ENCODE peak calls at places on chromosome 6, in nine cellular contexts. S is CD8-positive, alpha-beta T cell; O is uterus; P is cardiac muscle cell; V is DND-41; H is ovary; M is mucosa of descending colon; X is OCI-LY7; Q is right lobe of liver. W is an unnamed sample.

GRCh38 chr6:24918641-24919403 is 16.9 kb downstream of the RIPOR2 start:
- DNase-seq in Q (no peak), M (no peak), V (peak; percentile 67), S (no peak), P (no peak), X (peak; percentile 65), H (no peak), O (no peak), W (no peak)

GRCh38 chr6:141169419-141169818 is 963.3 kb upstream of the GJE1 start:
- DNase-seq in O (no peak), V (no peak), M (no peak), P (peak; percentile 66), H (no peak), X (no peak), Q (no peak), S (no peak), W (no peak)

GRCh38 chr6:125111219-125111983 is 42.2 kb upstream of the TPD52L1 start:
- DNase-seq in O (no peak), V (no peak), H (no peak), S (no peak), X (no peak), M (no peak), P (peak; percentile 5), Q (no peak), W (no peak)

GRCh38 chr6:160974304-160974771 is 17.2 kb upstream of the MAP3K4 start:
- DNase-seq in V (no peak), Q (no peak), H (peak; percentile 85), S (no peak), P (peak; percentile 95), O (peak; percentile 93), X (no peak), M (no peak), W (no peak)

GRCh38 chr6:37624606-37625574 is 72.8 kb downstream of the MDGA1 start:
- DNase-seq in H (peak; percentile 62), X (no peak), S (no peak), P (peak; percentile 53), M (peak; percentile 92), O (no peak), Q (peak; percentile 77), V (no peak), W (peak; percentile 53)

GRCh38 chr6:71410164-71410566 is 121.6 kb downstream of the OGFRL1 start:
- DNase-seq in S (no peak), X (peak; percentile 45), M (no peak), Q (no peak), P (no peak), O (no peak), V (no peak), H (no peak), W (no peak)

GRCh38 chr6:166588691-166589333 is 2.3 kb upstream of the RAMACL start:
- DNase-seq in S (no peak), V (no peak), H (no peak), X (peak; percentile 42), Q (no peak), O (no peak), P (peak; percentile 81), M (no peak), W (no peak)

GRCh38 chr6:27374824-27375612 is 13.5 kb upstream of the ZNF391 start:
- DNase-seq in O (peak; percentile 71), M (peak; percentile 86), X (no peak), S (peak; percentile 43), V (no peak), Q (peak; percentile 33), P (peak; percentile 80), H (peak; percentile 81), W (peak; percentile 86)

GRCh38 chr6:131844243-131844841 is 36.5 kb downstream of the ENPP1 start:
- DNase-seq in S (no peak), O (no peak), P (peak; percentile 23), Q (no peak), M (no peak), H (no peak), X (no peak), V (no peak), W (no peak)

GRCh38 chr6:20365456-20365855 is 36.2 kb upstream of the E2F3 start:
- DNase-seq in X (no peak), V (no peak), P (no peak), M (no peak), O (no peak), Q (no peak), H (no peak), S (no peak), W (no peak)

GRCh38 chr6:134168580-134169223 is 116.3 kb upstream of the SLC2A12 start:
- DNase-seq in X (no peak), S (no peak), Q (no peak), P (peak; percentile 56), O (no peak), M (no peak), V (no peak), H (no peak), W (no peak)

GRCh38 chr6:105711216-105711615 is 308.3 kb upstream of the PREP start:
- DNase-seq in Q (no peak), H (no peak), O (no peak), X (no peak), V (no peak), M (no peak), S (no peak), P (no peak), W (no peak)

DNA sequence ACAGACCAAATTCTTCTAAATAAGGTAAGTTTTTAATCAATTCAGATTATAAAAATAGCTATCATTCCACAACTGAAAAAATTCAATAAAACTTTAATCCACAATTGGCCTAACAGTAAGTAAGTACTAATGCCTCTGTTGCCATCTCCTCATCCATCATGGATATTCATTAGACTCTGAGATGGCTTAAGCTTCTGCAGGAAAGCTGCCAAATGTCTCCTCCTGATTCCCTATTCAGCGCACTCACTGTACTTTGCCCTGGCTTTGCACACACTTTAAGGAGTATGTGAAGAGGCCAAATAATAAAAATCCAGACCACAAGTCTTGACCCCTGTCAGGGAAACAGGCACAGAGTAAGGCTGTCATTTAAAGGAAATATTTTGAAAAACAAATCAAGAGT is 23.6 kb downstream of the PGM3 start:
- DNase-seq in P (no peak), S (no peak), H (no peak), X (no peak), Q (no peak), O (no peak), V (no peak), M (no peak), W (no peak)
- H3K9me3 ChIP-seq in P (no peaks in the 10 kb centered on the region), S (no peaks in the 10 kb centered on the region), H (no peaks in the 10 kb centered on the region), X (no peaks in the 10 kb centered on the region), Q (no peaks in the 10 kb centered on the region), O (no peaks in the 10 kb centered on the region), V (no peaks in the 10 kb centered on the region), M (no peaks in the 10 kb centered on the region), W (no peaks in the 10 kb centered on the region)

GRCh38 chr6:152147269-152147668 is 339.8 kb downstream of the ESR1 start:
- DNase-seq in M (no peak), O (no peak), H (no peak), V (no peak), Q (no peak), P (no peak), S (no peak), X (no peak), W (no peak)

GRCh38 chr6:152148412-152148811 is 340.9 kb downstream of the ESR1 start:
- DNase-seq in H (no peak), M (no peak), S (no peak), Q (no peak), O (no peak), X (no peak), V (no peak), P (no peak), W (no peak)

GRCh38 chr6:152150196-152150595 is 342.7 kb downstream of the ESR1 start:
- DNase-seq in X (no peak), Q (no peak), S (no peak), M (no peak), H (no peak), V (no peak), O (no peak), P (no peak), W (no peak)

GRCh38 chr6:152143359-152143758 is 335.9 kb downstream of the ESR1 start:
- DNase-seq in H (peak; percentile 62), S (no peak), Q (no peak), P (no peak), V (no peak), X (no peak), O (no peak), M (no peak), W (no peak)

DNA sequence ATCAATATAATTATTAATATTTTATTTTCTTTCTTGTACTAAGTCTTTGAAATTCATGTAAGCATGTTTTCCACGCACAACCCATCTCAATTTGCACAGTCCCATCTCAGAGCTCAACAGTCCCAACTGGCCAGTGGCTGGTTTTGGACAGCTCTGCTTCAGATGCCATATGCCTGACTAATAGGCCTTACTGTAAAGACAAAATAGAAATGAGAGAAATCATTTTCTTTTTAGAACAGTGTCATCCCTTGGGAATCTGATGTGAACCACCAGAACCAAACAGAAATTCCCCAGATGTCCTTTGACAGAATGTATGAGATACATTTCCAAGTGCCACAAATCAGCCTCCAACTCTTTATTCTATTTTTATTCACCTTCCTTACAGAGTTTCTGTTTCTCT is 338.9 kb downstream of the ESR1 start:
- DNase-seq in Q (no peak), H (no peak), O (no peak), M (no peak), X (no peak), V (no peak), S (no peak), P (peak; percentile 57), W (no peak)
- H3K36me3 ChIP-seq in Q (peaks cover 73% of the 10 kb centered on the region), H (no peaks in the 10 kb centered on the region), O (no peaks in the 10 kb centered on the region), M (no peaks in the 10 kb centered on the region), X (peaks cover 80% of the 10 kb centered on the region), V (peaks cover 33% of the 10 kb centered on the region), S (peaks cover 68% of the 10 kb centered on the region), P (peaks cover 37% of the 10 kb centered on the region), W (peaks cover 39% of the 10 kb centered on the region)

DNA sequence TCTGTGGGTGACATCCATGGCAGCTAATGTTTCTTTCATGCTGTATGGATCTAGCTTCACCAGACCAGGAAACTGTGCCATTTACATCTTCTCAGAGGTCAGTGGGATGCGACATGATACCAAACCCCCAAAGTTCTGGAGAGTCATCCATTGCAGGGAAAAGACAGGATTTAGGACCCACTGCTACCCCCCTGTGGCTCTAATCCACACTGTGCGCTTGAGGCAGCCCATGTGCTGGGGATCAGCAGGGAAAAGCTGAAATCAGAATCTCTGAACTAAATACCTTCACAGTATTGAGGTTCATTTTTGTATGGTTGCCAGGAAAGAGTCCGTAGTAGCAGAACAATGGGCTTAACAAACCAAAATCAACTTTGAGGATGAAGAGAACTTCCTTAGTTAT is 164.4 kb downstream of the TMEM242 start:
- DNase-seq in S (no peak), M (no peak), P (no peak), X (no peak), H (no peak), Q (no peak), O (no peak), V (no peak), W (no peak)
- TF ChIP-seq CTCF in S (no peak), M (no peak), P (peak; percentile 14), X (peak; percentile 24), H (no peak), Q (no peak), O (no peak), V (no peak), W (no peak)

GRCh38 chr6:119921491-119922010 is 572.0 kb upstream of the MAN1A1 start:
- DNase-seq in S (no peak), X (no peak), M (no peak), V (no peak), O (no peak), Q (no peak), P (no peak), H (no peak), W (no peak)
- H3K9me3 ChIP-seq in S (peaks cover 5% of the 10 kb centered on the region), X (peaks cover 17% of the 10 kb centered on the region), M (peaks cover 37% of the 10 kb centered on the region), V (peaks cover 23% of the 10 kb centered on the region), O (no peaks in the 10 kb centered on the region), Q (no peaks in the 10 kb centered on the region), P (no peaks in the 10 kb centered on the region), H (no peaks in the 10 kb centered on the region), W (peaks cover 14% of the 10 kb centered on the region)